ENCODE peak calls at places on chromosomes 6 and 20, in five cellular contexts. V is naive thymus-derived CD8-positive, alpha-beta T cell; R is activated T-helper 1 cell treated with Interleukin-2 at 50 U/mL for 16 hours; T is fibroblast of pulmonary artery; U is NCI-H460. N is an unnamed sample.

GRCh38 chr6:34391023-34391485 is 1.4 kb downstream of the NUDT3 start:
- DNase-seq in U (no peak), R (no peak), V (no peak), T (peak), N (no peak)

GRCh38 chr6:3138341-3138740 is 19.0 kb downstream of the TUBB2A start:
- DNase-seq in R (no peak), U (no peak), T (peak), V (no peak), N (no peak)

GRCh38 chr20:63073051-63073737 is 66.4 kb upstream of the BHLHE23 start:
- DNase-seq in V (no peak), U (no peak), T (no peak), R (no peak), N (no peak)

GRCh38 chr6:17394192-17394611 is 807 bp downstream of the CAP2 start:
- DNase-seq in U (peak), V (no peak), T (peak), R (no peak), N (peak)

GRCh38 chr6:52209672-52210626 is 23.8 kb downstream of the IL17A start:
- DNase-seq in R (no peak), U (no peak), T (no peak), V (no peak), N (no peak)

GRCh38 chr20:13873814-13874213 is 89.0 kb downstream of the NDUFAF5 start:
- DNase-seq in V (no peak), T (no peak), R (no peak), U (no peak), N (peak)

GRCh38 chr6:148064406-148065134 is 278.1 kb upstream of the SASH1 start:
- DNase-seq in T (peak), R (no peak), V (no peak), U (no peak), N (peak)

GRCh38 chr20:8078528-8078914 is 53.5 kb upstream of the PLCB1 start:
- DNase-seq in R (no peak), T (peak), V (no peak), U (no peak), N (no peak)

GRCh38 chr20:57664476-57664875 is 44.2 kb upstream of the ZBP1 start:
- DNase-seq in R (no peak), T (no peak), V (no peak), U (no peak), N (no peak)

GRCh38 chr6:102798631-102799030 is 1405.1 kb downstream of the GRIK2 start:
- DNase-seq in T (no peak), U (peak), R (no peak), V (no peak), N (peak)

GRCh38 chr20:59437601-59438031 is 137.2 kb downstream of the EDN3 start:
- DNase-seq in U (no peak), T (no peak), R (no peak), V (no peak), N (no peak)

GRCh38 chr6:113953346-113953745 is 17.6 kb downstream of the HDAC2 start:
- DNase-seq in U (no peak), V (no peak), T (peak), R (no peak), N (no peak)

GRCh38 chr20:4956200-4956810 is 45.0 kb downstream of the SLC23A2 start:
- DNase-seq in T (peak), U (peak), R (no peak), V (no peak), N (no peak)